ENCODE peak calls at places on chromosomes 13 and 19, in seven cellular contexts. V is PC-3, X is astrocyte, I is thyroid gland, N is transverse colon, T is Peyer's patch, K is nephron progenitor cell. G is an unnamed sample.

GRCh38 chr13:71861769-71862168 is 5.2 kb downstream of the DACH1 start:
- DNase-seq in V (no peak), X (no peak), I (no peak), N (no peak), T (no peak), K (no peak), G (no peak)

GRCh38 chr19:4568884-4569283 is 9.4 kb upstream of the SEMA6B start:
- DNase-seq in V (no peak), X (no peak), I (no peak), N (no peak), T (no peak), K (no peak), G (no peak)

GRCh38 chr13:19845758-19846157 is 17.7 kb downstream of the ZMYM5 start:
- DNase-seq in V (peak; percentile 99), X (peak; percentile 98), I (no peak), N (no peak), T (no peak), K (no peak), G (peak; percentile 97)

GRCh38 chr19:38433268-38433733 is at the start of gene RYR1:
- DNase-seq in V (no peak), X (no peak), I (peak; percentile 15), N (peak; percentile 40), T (peak; percentile 48), K (peak; percentile 88), G (peak; percentile 10)

GRCh38 chr13:30864352-30865130 is 41.5 kb upstream of the MEDAG start:
- DNase-seq in V (no peak), X (peak; percentile 99), I (peak; percentile 18), N (no peak), T (no peak), K (no peak), G (peak; percentile 93)

GRCh38 chr13:107035778-107036177 is 467.8 kb upstream of the ARGLU1 start:
- DNase-seq in V (no peak), X (peak; percentile 80), I (no peak), N (no peak), T (no peak), K (no peak), G (peak; percentile 21)

GRCh38 chr19:41882568-41883462 is at the start of gene ARHGEF1:
- DNase-seq in V (peak; percentile 35), X (no peak), I (peak; percentile 42), N (peak; percentile 75), T (peak; percentile 73), K (peak; percentile 63), G (no peak)

GRCh38 chr19:15252398-15253018 is 20.3 kb upstream of the EPHX3 start:
- DNase-seq in V (no peak), X (peak; percentile 23), I (no peak), N (no peak), T (no peak), K (peak; percentile 44), G (peak; percentile 58)

GRCh38 chr13:35699181-35699580 is 222.7 kb upstream of the MAB21L1 start:
- DNase-seq in V (peak; percentile 50), X (peak; percentile 68), I (no peak), N (no peak), T (no peak), K (no peak), G (no peak)

DNA sequence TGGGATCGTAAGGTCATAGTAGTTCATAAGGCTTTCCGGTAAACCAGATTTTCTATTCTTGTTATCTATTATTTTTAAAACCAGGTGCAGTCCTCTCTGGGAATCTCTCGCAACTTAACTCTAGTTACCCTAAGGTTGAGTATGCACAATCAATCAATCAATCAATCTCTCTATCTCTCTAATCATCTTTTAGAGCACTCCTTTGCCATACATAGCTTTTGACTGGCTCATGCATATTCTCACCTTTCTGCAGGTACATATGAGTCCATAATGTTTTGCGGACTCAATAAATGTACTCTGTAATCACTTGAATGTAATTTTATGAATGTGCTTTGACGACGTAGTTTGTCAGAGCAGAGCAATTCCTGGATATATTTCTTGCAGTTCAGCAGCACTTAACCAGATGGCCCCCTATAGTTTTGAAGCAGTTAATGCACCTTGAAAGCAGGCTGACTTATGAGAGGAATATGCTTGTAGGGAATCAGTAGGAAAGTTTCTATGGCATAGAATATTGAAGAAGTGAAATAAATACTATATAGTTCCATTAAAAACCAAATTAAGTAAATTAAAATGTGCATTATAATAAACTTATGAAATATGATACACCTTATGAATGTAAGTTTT is 524.7 kb downstream of the GPC5 start:
- DNase-seq in V (no peak), X (no peak), I (no peak), N (no peak), T (no peak), K (no peak), G (peak; percentile 5)
- TF ChIP-seq CTCF in V (no peak), X (no peak), I (no peak), N (no peak), T (no peak), K (peak; percentile 38), G (no peak)

DNA sequence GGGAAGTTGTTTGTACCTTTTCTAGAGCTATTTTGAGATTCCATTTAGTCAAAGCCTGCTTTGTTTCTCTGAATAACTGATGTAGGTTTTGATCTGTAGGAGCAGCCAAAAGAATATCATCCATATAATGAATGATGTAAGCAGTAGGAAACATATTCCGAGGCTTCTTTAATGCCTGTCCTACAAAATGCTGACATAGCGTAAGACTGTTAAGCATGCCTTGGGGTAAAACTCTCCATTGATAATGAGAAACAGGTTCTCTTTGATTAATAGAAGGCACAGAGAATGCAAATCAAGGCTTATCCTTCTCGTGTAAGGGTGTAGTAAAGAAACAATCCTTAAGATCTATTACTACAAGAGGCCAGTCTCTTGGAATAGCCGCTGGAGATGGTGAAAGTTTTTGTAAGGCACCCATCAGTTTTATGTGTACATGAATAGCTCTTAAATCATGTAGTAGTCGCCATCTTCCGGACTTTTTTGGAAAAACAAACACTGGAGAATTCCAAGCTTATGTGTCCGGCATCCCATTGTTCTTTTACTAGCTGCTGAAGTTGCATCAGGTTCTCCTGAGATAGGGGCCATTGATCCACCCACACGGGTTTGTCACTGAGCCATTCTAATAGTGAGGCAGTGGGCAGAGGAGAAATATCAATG is 13.5 kb downstream of the FPR3 start:
- DNase-seq in V (peak; percentile 92), X (no peak), I (no peak), N (no peak), T (no peak), K (no peak), G (peak; percentile 90)
- TF ChIP-seq CTCF in V (peak; percentile 57), X (no peak), I (no peak), N (no peak), T (no peak), K (no peak), G (peak; percentile 33)

GRCh38 chr13:51912091-51912490 is 50.3 kb downstream of the CCDC70 start:
- DNase-seq in V (peak; percentile 52), X (peak; percentile 3), I (peak; percentile 74), N (no peak), T (no peak), K (no peak), G (no peak)

GRCh38 chr13:51912511-51913225 is 50.9 kb downstream of the CCDC70 start:
- DNase-seq in V (no peak), X (no peak), I (no peak), N (no peak), T (no peak), K (no peak), G (no peak)

GRCh38 chr13:51916419-51916818 is 54.6 kb downstream of the CCDC70 start:
- DNase-seq in V (no peak), X (no peak), I (no peak), N (no peak), T (no peak), K (no peak), G (no peak)

GRCh38 chr13:51914137-51914493 is 52.3 kb downstream of the CCDC70 start:
- DNase-seq in V (no peak), X (no peak), I (no peak), N (no peak), T (no peak), K (no peak), G (no peak)

GRCh38 chr13:51913421-51914136 is 51.8 kb downstream of the CCDC70 start:
- DNase-seq in V (no peak), X (no peak), I (no peak), N (no peak), T (no peak), K (no peak), G (no peak)
- TF ChIP-seq CTCF in V (peak; percentile 7), X (no peak), I (no peak), N (no peak), T (no peak), K (no peak), G (no peak)

DNA sequence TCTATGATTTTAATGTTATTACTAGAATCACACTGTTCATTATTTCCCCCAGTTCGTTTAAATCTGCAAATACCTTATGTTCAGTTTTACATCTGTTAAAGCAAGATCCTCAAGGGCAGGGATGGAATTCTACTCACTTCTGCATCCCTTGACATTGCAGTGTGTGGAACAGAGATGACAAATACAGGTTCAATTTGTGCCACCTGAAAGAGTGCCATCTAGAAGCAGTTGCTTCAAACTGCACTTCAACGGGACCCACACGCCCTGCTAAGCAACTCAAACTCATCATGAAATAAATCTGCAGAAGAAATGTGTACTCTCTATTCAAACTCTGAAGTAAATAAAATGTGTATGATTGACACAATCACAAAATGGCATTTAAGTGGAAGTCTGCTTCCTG is 44.5 kb downstream of the RUBCNL start:
- DNase-seq in V (no peak), X (no peak), I (no peak), N (no peak), T (no peak), K (no peak), G (no peak)
- TF ChIP-seq CTCF in V (peak; percentile 34), X (no peak), I (no peak), N (no peak), T (no peak), K (no peak), G (no peak)

DNA sequence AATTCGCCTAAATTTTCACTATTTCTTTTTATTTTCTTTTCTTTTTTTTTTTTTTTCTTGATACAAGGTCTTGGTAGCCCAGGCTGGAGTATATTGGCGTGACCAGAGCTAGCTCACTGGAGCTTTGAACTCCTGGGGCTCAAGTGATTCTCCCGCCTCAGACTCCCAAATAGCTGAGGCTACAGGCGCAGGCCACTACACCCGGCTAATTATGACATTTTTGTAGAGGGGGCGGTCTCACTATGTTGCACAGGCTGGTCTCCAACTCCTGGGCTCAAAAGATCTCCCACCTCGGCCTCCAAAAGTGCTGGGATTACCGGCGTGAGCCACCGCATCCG is 37.3 kb upstream of the LSM14A start:
- DNase-seq in V (no peak), X (no peak), I (peak; percentile 1), N (no peak), T (no peak), K (peak; percentile 10), G (no peak)
- TF ChIP-seq CTCF in V (no peak), X (no peak), I (no peak), N (no peak), T (no peak), K (no peak), G (no peak)

DNA sequence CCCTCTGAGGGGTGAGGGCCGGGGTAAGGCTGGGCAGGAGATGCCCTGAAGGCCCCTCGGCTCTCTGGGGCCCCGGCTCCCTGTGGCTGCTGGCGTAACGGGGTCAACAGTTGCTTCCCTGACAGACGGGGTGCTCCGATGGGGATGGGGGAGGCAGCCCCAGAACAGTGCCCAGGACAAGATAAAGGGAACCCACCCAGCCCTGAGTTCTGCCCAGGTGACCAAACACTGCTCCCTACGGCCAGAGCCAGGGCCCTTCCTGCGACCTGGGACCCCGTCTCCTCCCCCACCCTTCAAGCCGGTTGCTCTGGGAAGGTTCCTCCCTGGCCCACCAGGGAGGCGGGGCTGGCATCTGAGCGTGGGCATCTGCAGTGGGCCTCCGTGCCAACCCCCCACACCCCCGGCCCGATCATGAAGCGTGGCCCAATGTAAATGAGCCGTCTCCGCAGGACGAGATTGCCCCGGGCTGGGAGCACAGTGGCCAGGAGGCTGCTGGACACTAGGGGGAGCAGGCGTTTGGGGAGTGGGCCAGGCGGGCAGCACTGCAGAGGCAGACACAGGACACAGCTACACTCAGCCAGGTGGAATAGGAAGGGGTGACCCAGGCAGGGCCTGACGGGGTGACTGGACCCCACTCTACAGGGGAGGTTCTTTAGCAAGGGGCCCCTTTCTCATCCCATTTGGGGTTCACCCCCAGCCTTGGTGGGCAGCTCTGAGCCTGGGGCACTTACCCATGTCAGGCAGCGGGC is 1.1 kb upstream of the NKPD1 start:
- DNase-seq in V (peak; percentile 25), X (no peak), I (no peak), N (no peak), T (no peak), K (peak; percentile 78), G (peak; percentile 47)
- TF ChIP-seq CTCF in V (peak; percentile 60), X (peak; percentile 40), I (no peak), N (no peak), T (no peak), K (peak; percentile 72), G (peak; percentile 71)